ENCODE peak calls at places on chromosome 18, in five cellular contexts. Z is A549, L is GM12878, G is GM23338, K is K562. N is an unnamed sample. For H3K4me1, the result is how much of the 10 kb centered on the place peaks cover.

GRCh38 chr18:44130365-44130942 is 550.2 kb upstream of the SETBP1 start:
- DNase-seq in K (peak), Z (peak), L (no peak), G (peak), N (peak)

GRCh38 chr18:382423-382984 is 114.7 kb upstream of the THOC1 start:
- DNase-seq in G (no peak), L (no peak), K (no peak), Z (no peak), N (no peak)

GRCh38 chr18:61972389-61973264 is 79.8 kb upstream of the RNF152 start:
- DNase-seq in Z (no peak), K (no peak), G (no peak), L (no peak), N (no peak)

GRCh38 chr18:65754121-65754520 is 3.3 kb downstream of the CDH7 start:
- DNase-seq in L (no peak), Z (no peak), K (no peak), G (peak), N (no peak)

GRCh38 chr18:37499008-37499407 is 66.6 kb downstream of the CELF4 start:
- DNase-seq in K (no peak), G (no peak), L (no peak), Z (no peak), N (no peak)

GRCh38 chr18:39635966-39636365 is 2070.4 kb upstream of the CELF4 start:
- DNase-seq in K (no peak), L (no peak), Z (no peak), G (no peak), N (no peak)

GRCh38 chr18:35672897-35673296 is 91.4 kb downstream of the GALNT1 start:
- DNase-seq in G (no peak), Z (no peak), K (no peak), L (no peak), N (no peak)

GRCh38 chr18:61832858-61833257 is 59.9 kb downstream of the RNF152 start:
- DNase-seq in L (no peak), Z (no peak), K (no peak), G (no peak), N (no peak)

GRCh38 chr18:45449761-45450227 is 165.5 kb upstream of the SLC14A2 start:
- DNase-seq in Z (no peak), K (no peak), L (no peak), G (no peak), N (no peak)

GRCh38 chr18:62637807-62638687 is 77.3 kb upstream of the PHLPP1 start:
- DNase-seq in L (no peak), K (peak), G (peak), Z (peak), N (peak)

GRCh38 chr18:10194592-10194991 is 259.8 kb upstream of the APCDD1 start:
- DNase-seq in K (no peak), L (no peak), G (no peak), Z (peak), N (no peak)

GRCh38 chr18:13452448-13452811 is 233.9 kb downstream of the LDLRAD4 start:
- DNase-seq in L (no peak), G (peak), Z (peak), K (no peak), N (no peak)

GRCh38 chr18:68244786-68245185 is 470.1 kb downstream of the TMX3 start:
- DNase-seq in L (no peak), Z (no peak), K (no peak), G (no peak), N (no peak)

GRCh38 chr18:12315481-12315880 is 7.4 kb downstream of the TUBB6 start:
- DNase-seq in L (no peak), G (no peak), K (no peak), Z (no peak), N (no peak)

GRCh38 chr18:43314931-43315330 is 37.6 kb upstream of the SYT4 start:
- DNase-seq in G (no peak), K (no peak), L (no peak), Z (no peak), N (no peak)

GRCh38 chr18:71212222-71212621 is 923.4 kb downstream of the SOCS6 start:
- DNase-seq in Z (no peak), L (no peak), K (no peak), G (no peak), N (no peak)

DNA sequence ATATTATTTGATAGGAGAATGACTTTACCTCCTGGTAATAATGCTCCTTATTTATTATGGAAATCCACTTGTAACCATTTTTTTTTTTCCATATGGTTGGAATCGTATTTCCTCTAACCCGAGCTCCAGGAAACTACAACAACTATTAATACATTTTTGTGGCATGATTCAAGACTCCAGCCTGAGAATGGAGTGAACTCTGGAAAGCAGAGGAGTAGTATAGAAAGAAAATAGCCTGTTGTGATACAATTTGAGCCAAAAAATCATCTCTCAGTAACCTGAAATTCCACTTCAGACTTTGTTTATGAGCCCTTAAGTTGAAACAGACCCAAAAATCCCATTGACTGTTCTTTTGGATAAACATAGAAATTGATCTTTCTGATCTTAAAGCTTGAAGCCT is 921.1 kb downstream of the SOCS6 start:
- DNase-seq in L (no peak), G (no peak), Z (no peak), K (no peak), N (no peak)
- H3K4me1 ChIP-seq in L (under half), G (under half), Z (under half), K (under half), N (under half)

GRCh38 chr18:34223164-34223892 is 1.4 kb downstream of the NOL4 start:
- DNase-seq in G (peak), L (no peak), Z (peak), K (no peak), N (no peak)
- TF ChIP-seq JUNB in G (no peak), L (no peak), Z (no peak), K (no peak), N (no peak)

GRCh38 chr18:77911973-77912372 is 662.3 kb downstream of the GALR1 start:
- DNase-seq in K (no peak), Z (no peak), G (no peak), L (no peak), N (no peak)
- H3K4me1 ChIP-seq in K (under half), Z (under half), G (under half), L (under half), N (under half)

GRCh38 chr18:54939375-54939917 is 19.8 kb downstream of the CCDC68 start:
- DNase-seq in G (no peak), Z (no peak), K (no peak), L (no peak), N (peak)
- TF ChIP-seq JUNB in G (no peak), Z (no peak), K (no peak), L (no peak), N (no peak)

DNA sequence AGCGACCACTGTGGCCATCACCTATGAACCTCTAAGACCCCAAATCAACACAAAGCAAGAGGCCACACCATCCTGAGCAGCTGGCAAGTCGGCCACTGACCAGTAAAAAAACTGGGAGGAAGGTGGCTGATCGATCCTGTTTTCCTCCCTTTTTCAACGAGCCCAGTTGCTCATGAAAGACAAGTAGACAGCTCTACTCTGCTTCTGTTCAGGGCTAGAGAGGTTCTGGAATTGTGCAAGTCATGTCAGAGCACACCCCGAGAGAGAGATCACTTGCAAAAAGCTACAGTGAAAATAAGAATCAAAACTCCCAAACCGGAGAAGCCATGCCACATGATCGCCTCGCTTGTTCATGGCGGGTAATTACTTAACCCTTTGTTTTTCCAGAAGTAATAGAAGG is 34.6 kb downstream of the ZNF516 start:
- DNase-seq in G (no peak), K (no peak), Z (no peak), L (no peak), N (no peak)
- H3K4me1 ChIP-seq in G (under half), K (under half), Z (under half), L (under half), N (under half)